ENCODE peak calls at places on chromosomes 6 and 20, in nine cellular contexts. S, C, Q, Z, H, V, P, J and E are unnamed samples.
A peak's percentile ranks its signal among the peaks of the same experiment; 100 is the strongest.

GRCh38 chr20:51480507-51481270 is 61.8 kb downstream of the NFATC2 start:
- DNase-seq in S (no peak), C (no peak), Q (no peak), Z (peak; percentile 51), H (no peak), V (no peak), P (no peak), J (no peak), E (no peak)

GRCh38 chr20:46268131-46268611 is 40.1 kb downstream of the CDH22 start:
- DNase-seq in S (no peak), C (no peak), Q (no peak), Z (no peak), H (no peak), V (no peak), P (no peak), J (no peak), E (no peak)

GRCh38 chr20:63693079-63693974 is 3.1 kb upstream of the TNFRSF6B start:
- DNase-seq in S (no peak), C (no peak), Q (no peak), Z (no peak), H (no peak), V (no peak), P (peak; percentile 16), J (no peak), E (no peak)

GRCh38 chr6:85115876-85116275 is 334.0 kb upstream of the NT5E start:
- DNase-seq in S (no peak), C (no peak), Q (no peak), Z (no peak), H (no peak), V (no peak), P (no peak), J (no peak), E (no peak)

GRCh38 chr6:16700202-16700997 is 60.9 kb downstream of the ATXN1 start:
- DNase-seq in S (no peak), C (no peak), Q (no peak), Z (peak; percentile 66), H (no peak), V (no peak), P (no peak), J (no peak), E (peak; percentile 35)

GRCh38 chr6:8043221-8043620 is 21.0 kb downstream of the BLOC1S5 start:
- DNase-seq in S (no peak), C (no peak), Q (no peak), Z (no peak), H (no peak), V (no peak), P (no peak), J (no peak), E (no peak)

GRCh38 chr6:125985522-125985921 is 818 bp upstream of the TRMT11 start:
- DNase-seq in S (no peak), C (no peak), Q (peak; percentile 33), Z (no peak), H (no peak), V (no peak), P (no peak), J (no peak), E (no peak)

GRCh38 chr20:59004493-59004762 is 2.6 kb downstream of the CTSZ start:
- DNase-seq in S (no peak), C (no peak), Q (no peak), Z (peak; percentile 63), H (no peak), V (no peak), P (no peak), J (no peak), E (no peak)

GRCh38 chr6:63882208-63882607 is 246.6 kb downstream of the PHF3 start:
- DNase-seq in S (no peak), C (no peak), Q (no peak), Z (no peak), H (no peak), V (no peak), P (no peak), J (no peak), E (no peak)

GRCh38 chr6:7219310-7219709 is 93.7 kb downstream of the SSR1 start:
- DNase-seq in S (no peak), C (peak; percentile 51), Q (peak; percentile 41), Z (no peak), H (no peak), V (no peak), P (no peak), J (no peak), E (no peak)

GRCh38 chr20:47382746-47383145 is 26.2 kb upstream of the ZMYND8 start:
- DNase-seq in S (no peak), C (no peak), Q (no peak), Z (no peak), H (no peak), V (no peak), P (no peak), J (no peak), E (no peak)

GRCh38 chr6:107489636-107490567 is at the start of gene SOBP:
- DNase-seq in S (peak; percentile 56), C (peak; percentile 53), Q (no peak), Z (peak; percentile 66), H (peak; percentile 84), V (no peak), P (peak; percentile 73), J (peak; percentile 49), E (peak; percentile 42)

GRCh38 chr6:41531591-41532582 is 14.3 kb upstream of the FOXP4 start:
- DNase-seq in S (no peak), C (peak; percentile 8), Q (no peak), Z (peak; percentile 63), H (peak; percentile 59), V (no peak), P (peak; percentile 59), J (no peak), E (no peak)
- H3K27ac ChIP-seq in S (no peak overlapping the region), C (no peak overlapping the region), Q (peak overlapping the region; percentile 15), Z (no peak overlapping the region), H (peak overlapping the region; percentile 49), V (no peak overlapping the region), P (peak overlapping the region; percentile 63), J (no peak overlapping the region), E (no peak overlapping the region)

DNA sequence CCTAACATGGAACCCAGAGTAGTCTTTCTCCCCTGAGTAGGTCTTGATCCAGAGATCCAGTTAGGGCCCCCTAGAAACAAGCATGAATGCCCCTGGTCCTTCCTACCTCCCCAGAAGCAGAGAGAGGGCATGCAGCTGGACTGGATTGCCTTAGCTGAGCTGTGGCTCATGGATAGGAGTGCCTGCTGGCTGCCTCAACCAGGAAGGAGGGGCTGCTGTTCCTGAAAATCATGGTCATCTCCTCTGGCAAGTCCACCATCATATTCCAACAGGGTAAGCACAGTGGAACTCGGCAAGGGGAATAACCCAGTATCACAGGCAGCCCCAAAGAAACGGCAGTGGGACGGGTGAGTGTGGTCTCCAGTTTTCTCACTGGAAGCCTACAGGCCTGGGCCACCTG is 53.1 kb upstream of the ENTPD6 start:
- DNase-seq in S (no peak), C (no peak), Q (no peak), Z (no peak), H (no peak), V (no peak), P (no peak), J (no peak), E (no peak)
- H3K27ac ChIP-seq in S (no peak overlapping the region), C (no peak overlapping the region), Q (no peak overlapping the region), Z (no peak overlapping the region), H (no peak overlapping the region), V (no peak overlapping the region), P (no peak overlapping the region), J (no peak overlapping the region), E (no peak overlapping the region)

DNA sequence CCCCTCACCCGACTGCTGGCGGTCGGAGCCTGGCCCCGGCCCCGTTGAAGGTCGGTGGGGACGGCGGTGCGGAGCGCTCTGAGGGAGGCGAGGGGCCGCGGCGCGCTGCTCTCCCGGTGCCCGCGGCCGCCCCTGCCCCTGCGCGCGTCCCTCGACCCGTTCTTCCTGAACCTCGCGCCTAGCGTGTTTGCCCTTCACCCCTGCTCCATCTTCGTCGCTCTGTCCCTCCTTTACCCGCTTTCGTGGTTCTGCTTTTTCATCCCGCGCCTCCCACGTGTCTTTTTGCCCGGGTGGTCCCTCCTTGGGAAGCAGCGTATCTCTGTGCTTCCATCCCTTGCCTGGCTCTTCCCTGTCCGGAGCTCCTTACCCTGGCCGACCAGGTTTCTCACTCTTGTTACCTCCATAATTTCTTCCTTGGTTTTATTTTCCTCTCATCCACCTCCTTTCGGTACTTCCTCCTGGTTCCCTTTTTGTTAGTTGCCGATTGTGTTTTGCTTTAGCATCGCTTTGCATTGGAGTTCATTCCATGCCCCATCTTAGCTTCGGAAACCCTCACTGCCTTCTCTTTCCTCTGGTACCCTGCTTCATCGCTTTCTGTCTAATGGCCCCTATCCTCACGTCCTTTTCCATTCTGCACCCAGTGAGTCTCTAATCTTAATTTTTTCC is 654 bp downstream of the FAM135A start:
- DNase-seq in S (no peak), C (peak; percentile 22), Q (no peak), Z (no peak), H (peak; percentile 22), V (no peak), P (no peak), J (no peak), E (peak; percentile 36)
- H3K27ac ChIP-seq in S (peak overlapping the region; percentile 93), C (peak overlapping the region; percentile 85), Q (peak overlapping the region; percentile 87), Z (peak overlapping the region; percentile 78), H (no peak overlapping the region), V (peak overlapping the region; percentile 92), P (peak overlapping the region; percentile 93), J (peak overlapping the region; percentile 90), E (peak overlapping the region; percentile 75)

GRCh38 chr20:19812056-19812455 is 54.0 kb downstream of the RIN2 start:
- DNase-seq in S (no peak), C (no peak), Q (no peak), Z (no peak), H (no peak), V (no peak), P (no peak), J (no peak), E (no peak)

GRCh38 chr20:19815553-19815991 is 57.5 kb downstream of the RIN2 start:
- DNase-seq in S (no peak), C (peak; percentile 91), Q (no peak), Z (no peak), H (no peak), V (no peak), P (peak; percentile 52), J (no peak), E (no peak)

GRCh38 chr20:19814241-19814640 is 56.2 kb downstream of the RIN2 start:
- DNase-seq in S (no peak), C (no peak), Q (no peak), Z (no peak), H (no peak), V (no peak), P (no peak), J (no peak), E (no peak)

GRCh38 chr20:19812696-19813095 is 54.6 kb downstream of the RIN2 start:
- DNase-seq in S (no peak), C (no peak), Q (no peak), Z (no peak), H (no peak), V (no peak), P (no peak), J (no peak), E (no peak)

GRCh38 chr20:19813839-19814238 is 55.8 kb downstream of the RIN2 start:
- DNase-seq in S (no peak), C (peak; percentile 29), Q (no peak), Z (no peak), H (no peak), V (no peak), P (no peak), J (no peak), E (no peak)
- H3K27ac ChIP-seq in S (peak overlapping the region; percentile 71), C (peak overlapping the region; percentile 90), Q (no peak overlapping the region), Z (no peak overlapping the region), H (no peak overlapping the region), V (peak overlapping the region; percentile 47), P (peak overlapping the region; percentile 44), J (no peak overlapping the region), E (peak overlapping the region; percentile 11)